ENCODE peak calls at places on chromosomes 2 and 18, in five cellular contexts. One of them, this sample, is unnamed.
A peak's percentile ranks its signal among the peaks of the same experiment; 100 is the strongest.

GRCh38 chr18:79068299-79068945 is 772 bp upstream of the ATP9B start:
- DNase-seq in PC-3: no peak
- DNase-seq in choroid plexus epithelial cell: peak; percentile 33
- DNase-seq in adrenal gland: peak; percentile 36
- DNase-seq in A549: no peak
- DNase-seq in this sample: no peak

GRCh38 chr2:122191331-122191730 is 435.9 kb downstream of the TSN start:
- DNase-seq in adrenal gland: peak; percentile 22
- DNase-seq in choroid plexus epithelial cell: peak; percentile 12
- DNase-seq in A549: peak; percentile 27
- DNase-seq in PC-3: peak; percentile 77
- DNase-seq in this sample: peak; percentile 42

GRCh38 chr18:75068682-75069435 is 140.1 kb downstream of the PTGR3 start:
- DNase-seq in adrenal gland: no peak
- DNase-seq in choroid plexus epithelial cell: no peak
- DNase-seq in PC-3: no peak
- DNase-seq in A549: no peak
- DNase-seq in this sample: no peak

GRCh38 chr2:126886906-126887280 is 11.8 kb upstream of the TEX51 start:
- DNase-seq in choroid plexus epithelial cell: no peak
- DNase-seq in adrenal gland: no peak
- DNase-seq in A549: no peak
- DNase-seq in PC-3: no peak
- DNase-seq in this sample: no peak

GRCh38 chr2:31075393-31075792 is 62.8 kb downstream of the GALNT14 start:
- DNase-seq in PC-3: no peak
- DNase-seq in choroid plexus epithelial cell: no peak
- DNase-seq in A549: no peak
- DNase-seq in adrenal gland: no peak
- DNase-seq in this sample: no peak

GRCh38 chr2:19238440-19238839 is 120.0 kb downstream of the OSR1 start:
- DNase-seq in PC-3: no peak
- DNase-seq in choroid plexus epithelial cell: peak; percentile 61
- DNase-seq in adrenal gland: no peak
- DNase-seq in A549: no peak
- DNase-seq in this sample: no peak

GRCh38 chr2:237935740-237936452 is 30.9 kb upstream of the UBE2F start:
- DNase-seq in adrenal gland: no peak
- DNase-seq in choroid plexus epithelial cell: no peak
- DNase-seq in PC-3: peak; percentile 38
- DNase-seq in A549: peak; percentile 50
- DNase-seq in this sample: no peak

GRCh38 chr2:67209107-67209506 is 188.0 kb upstream of the ETAA1 start:
- DNase-seq in adrenal gland: no peak
- DNase-seq in choroid plexus epithelial cell: peak; percentile 77
- DNase-seq in A549: no peak
- DNase-seq in PC-3: no peak
- DNase-seq in this sample: peak; percentile 61

GRCh38 chr2:216405588-216405987 is 6.7 kb upstream of the SMARCAL1 start:
- DNase-seq in PC-3: no peak
- DNase-seq in A549: no peak
- DNase-seq in adrenal gland: no peak
- DNase-seq in choroid plexus epithelial cell: no peak
- DNase-seq in this sample: no peak

GRCh38 chr2:111653913-111654312 is 230.1 kb downstream of the ANAPC1 start:
- DNase-seq in choroid plexus epithelial cell: no peak
- DNase-seq in A549: no peak
- DNase-seq in adrenal gland: no peak
- DNase-seq in PC-3: no peak
- DNase-seq in this sample: no peak

GRCh38 chr2:68709421-68709911 is 25.1 kb upstream of the ARHGAP25 start:
- DNase-seq in A549: peak; percentile 70
- DNase-seq in PC-3: peak; percentile 79
- DNase-seq in choroid plexus epithelial cell: peak; percentile 67
- DNase-seq in adrenal gland: no peak
- DNase-seq in this sample: no peak

GRCh38 chr2:695111-695510 is 17.9 kb upstream of the TMEM18 start:
- DNase-seq in choroid plexus epithelial cell: no peak
- DNase-seq in adrenal gland: peak; percentile 63
- DNase-seq in A549: no peak
- DNase-seq in PC-3: no peak
- DNase-seq in this sample: no peak

GRCh38 chr2:24087032-24087431 is 2.4 kb upstream of the TP53I3 start:
- DNase-seq in adrenal gland: no peak
- DNase-seq in choroid plexus epithelial cell: no peak
- DNase-seq in PC-3: no peak
- DNase-seq in A549: no peak
- DNase-seq in this sample: no peak

GRCh38 chr2:164430166-164430783 is 191.0 kb downstream of the GRB14 start:
- DNase-seq in A549: peak; percentile 41
- DNase-seq in adrenal gland: peak; percentile 20
- DNase-seq in PC-3: peak; percentile 64
- DNase-seq in choroid plexus epithelial cell: peak; percentile 78
- DNase-seq in this sample: no peak

GRCh38 chr2:227759411-227760113 is 13.9 kb downstream of the SCYGR8 start:
- DNase-seq in A549: no peak
- DNase-seq in choroid plexus epithelial cell: no peak
- DNase-seq in PC-3: no peak
- DNase-seq in adrenal gland: no peak
- DNase-seq in this sample: no peak

GRCh38 chr2:235135990-235136561 is 184.3 kb downstream of the SH3BP4 start:
- DNase-seq in A549: peak; percentile 90
- DNase-seq in choroid plexus epithelial cell: peak; percentile 87
- DNase-seq in PC-3: peak; percentile 86
- DNase-seq in adrenal gland: peak; percentile 92
- DNase-seq in this sample: peak; percentile 70

GRCh38 chr2:37654932-37655331 is 16.5 kb downstream of the CDC42EP3 start:
- DNase-seq in A549: no peak
- DNase-seq in PC-3: no peak
- DNase-seq in adrenal gland: no peak
- DNase-seq in choroid plexus epithelial cell: peak; percentile 74
- DNase-seq in this sample: no peak

GRCh38 chr18:80234398-80234797 is 12.9 kb downstream of the PARD6G start:
- DNase-seq in choroid plexus epithelial cell: no peak
- DNase-seq in PC-3: no peak
- DNase-seq in adrenal gland: no peak
- DNase-seq in A549: no peak
- DNase-seq in this sample: no peak

GRCh38 chr2:217757108-217757463 is 245.7 kb downstream of the TNS1 start:
- DNase-seq in adrenal gland: no peak
- DNase-seq in A549: no peak
- DNase-seq in PC-3: no peak
- DNase-seq in choroid plexus epithelial cell: no peak
- DNase-seq in this sample: peak; percentile 24

GRCh38 chr2:123720760-123721159 is 304.3 kb upstream of the CNTNAP5 start:
- DNase-seq in choroid plexus epithelial cell: no peak
- DNase-seq in adrenal gland: no peak
- DNase-seq in A549: no peak
- DNase-seq in PC-3: peak; percentile 76
- DNase-seq in this sample: no peak

GRCh38 chr18:42517896-42518295 is 562.9 kb downstream of the PIK3C3 start:
- DNase-seq in A549: no peak
- DNase-seq in adrenal gland: no peak
- DNase-seq in choroid plexus epithelial cell: no peak
- DNase-seq in PC-3: peak; percentile 1
- DNase-seq in this sample: no peak

GRCh38 chr18:69725009-69725408 is 222.7 kb downstream of the CD226 start:
- DNase-seq in A549: no peak
- DNase-seq in PC-3: no peak
- DNase-seq in choroid plexus epithelial cell: no peak
- DNase-seq in adrenal gland: no peak
- DNase-seq in this sample: no peak

GRCh38 chr18:58952871-58953270 is 88.2 kb downstream of the ZNF532 start:
- DNase-seq in adrenal gland: no peak
- DNase-seq in A549: peak; percentile 80
- DNase-seq in choroid plexus epithelial cell: no peak
- DNase-seq in PC-3: no peak
- DNase-seq in this sample: no peak

GRCh38 chr18:4636957-4637356 is 181.8 kb upstream of the DLGAP1 start:
- DNase-seq in A549: no peak
- DNase-seq in choroid plexus epithelial cell: no peak
- DNase-seq in PC-3: peak; percentile 2
- DNase-seq in adrenal gland: peak; percentile 21
- DNase-seq in this sample: no peak

GRCh38 chr18:43398601-43399000 is 121.3 kb upstream of the SYT4 start:
- DNase-seq in A549: no peak
- DNase-seq in choroid plexus epithelial cell: no peak
- DNase-seq in adrenal gland: no peak
- DNase-seq in PC-3: no peak
- DNase-seq in this sample: no peak

GRCh38 chr2:223596208-223596607 is 6.0 kb downstream of the SCG2 start:
- DNase-seq in choroid plexus epithelial cell: no peak
- DNase-seq in A549: no peak
- DNase-seq in adrenal gland: no peak
- DNase-seq in PC-3: no peak
- DNase-seq in this sample: no peak
- TF ChIP-seq CTCF in choroid plexus epithelial cell: no peak
- TF ChIP-seq CTCF in A549: no peak
- TF ChIP-seq CTCF in adrenal gland: no peak
- TF ChIP-seq CTCF in PC-3: no peak
- TF ChIP-seq CTCF in this sample: no peak

GRCh38 chr2:54986266-54986665 is 64.0 kb downstream of the RTN4 start:
- DNase-seq in PC-3: no peak
- DNase-seq in A549: no peak
- DNase-seq in choroid plexus epithelial cell: peak; percentile 49
- DNase-seq in adrenal gland: no peak
- DNase-seq in this sample: no peak
- TF ChIP-seq CTCF in PC-3: no peak
- TF ChIP-seq CTCF in A549: no peak
- TF ChIP-seq CTCF in choroid plexus epithelial cell: no peak
- TF ChIP-seq CTCF in adrenal gland: no peak
- TF ChIP-seq CTCF in this sample: no peak

GRCh38 chr2:85015653-85016360 is 44.8 kb downstream of the KCMF1 start:
- DNase-seq in PC-3: no peak
- DNase-seq in A549: no peak
- DNase-seq in choroid plexus epithelial cell: peak; percentile 29
- DNase-seq in adrenal gland: no peak
- DNase-seq in this sample: no peak

GRCh38 chr2:85018049-85018447 is 47.1 kb downstream of the KCMF1 start:
- DNase-seq in PC-3: no peak
- DNase-seq in adrenal gland: no peak
- DNase-seq in A549: no peak
- DNase-seq in choroid plexus epithelial cell: peak; percentile 7
- DNase-seq in this sample: no peak

GRCh38 chr2:85019121-85019520 is 48.2 kb downstream of the KCMF1 start:
- DNase-seq in choroid plexus epithelial cell: no peak
- DNase-seq in adrenal gland: no peak
- DNase-seq in PC-3: peak; percentile 96
- DNase-seq in A549: no peak
- DNase-seq in this sample: no peak

GRCh38 chr2:85012855-85013254 is 41.9 kb downstream of the KCMF1 start:
- DNase-seq in choroid plexus epithelial cell: no peak
- DNase-seq in A549: no peak
- DNase-seq in PC-3: no peak
- DNase-seq in adrenal gland: no peak
- DNase-seq in this sample: no peak

GRCh38 chr2:85017436-85018048 is 46.6 kb downstream of the KCMF1 start:
- DNase-seq in PC-3: peak; percentile 53
- DNase-seq in A549: no peak
- DNase-seq in adrenal gland: no peak
- DNase-seq in choroid plexus epithelial cell: peak; percentile 56
- DNase-seq in this sample: no peak
- TF ChIP-seq CTCF in PC-3: peak; percentile 52
- TF ChIP-seq CTCF in A549: peak; percentile 65
- TF ChIP-seq CTCF in adrenal gland: peak; percentile 27
- TF ChIP-seq CTCF in choroid plexus epithelial cell: peak; percentile 49
- TF ChIP-seq CTCF in this sample: peak; percentile 41

DNA sequence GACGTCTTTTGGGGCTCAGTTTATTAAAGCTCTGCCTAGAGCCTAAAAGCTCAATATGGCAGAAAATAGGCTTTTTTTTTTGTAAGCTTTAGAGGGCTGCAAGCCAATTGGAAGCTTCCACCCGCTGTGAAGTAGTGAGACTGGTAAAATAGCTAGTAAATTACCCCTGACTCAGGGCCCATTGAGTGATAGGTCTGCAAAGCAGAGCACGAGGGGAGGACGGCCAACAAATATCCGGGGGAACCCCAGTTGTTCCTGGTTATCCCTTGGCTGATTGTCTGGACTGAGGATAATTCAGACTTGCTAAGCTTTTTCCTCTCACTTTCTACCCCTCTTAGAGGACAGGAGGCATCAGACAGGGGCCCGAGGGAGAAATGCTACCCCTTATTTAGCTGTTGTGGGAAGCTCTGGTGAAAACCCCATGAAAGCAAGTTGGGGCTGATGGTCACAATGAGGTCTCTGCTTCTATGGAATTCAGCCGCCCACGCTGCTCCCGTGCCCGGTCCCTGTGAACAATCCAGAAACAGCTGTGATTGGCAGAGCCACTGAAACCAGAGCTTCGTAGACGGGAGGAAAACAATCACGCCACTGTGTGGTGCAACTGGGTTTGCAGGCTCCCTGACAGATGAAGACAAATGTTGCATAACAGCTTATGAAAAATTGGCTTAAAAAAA is 141.9 kb upstream of the LGALSL start:
- DNase-seq in PC-3: peak; percentile 88
- DNase-seq in A549: peak; percentile 53
- DNase-seq in choroid plexus epithelial cell: peak; percentile 96
- DNase-seq in adrenal gland: peak; percentile 69
- DNase-seq in this sample: no peak
- TF ChIP-seq CTCF in PC-3: peak; percentile 74
- TF ChIP-seq CTCF in A549: peak; percentile 17
- TF ChIP-seq CTCF in choroid plexus epithelial cell: peak; percentile 79
- TF ChIP-seq CTCF in adrenal gland: no peak
- TF ChIP-seq CTCF in this sample: no peak

DNA sequence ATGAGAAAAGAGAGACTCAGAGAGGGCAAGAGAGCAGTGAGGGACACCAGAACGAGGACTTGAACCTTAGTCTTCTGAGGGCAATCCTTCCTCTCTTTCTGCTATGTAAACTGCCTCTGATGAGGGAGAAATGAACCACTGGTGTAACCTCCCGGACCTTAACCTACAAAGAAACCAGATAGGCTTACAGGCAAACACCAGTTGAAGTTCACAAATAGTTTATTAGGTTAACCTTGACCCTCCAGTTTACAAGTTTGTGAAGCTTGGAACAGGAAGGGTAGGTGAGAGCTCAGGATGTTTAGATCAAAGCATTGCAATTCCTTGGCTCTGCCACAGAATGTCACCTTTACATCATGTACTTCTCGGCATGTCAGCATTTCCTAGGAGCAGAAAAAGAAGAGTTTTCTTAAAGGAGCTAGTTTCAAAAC is 486.4 kb upstream of the SPRED2 start:
- DNase-seq in adrenal gland: no peak
- DNase-seq in PC-3: peak; percentile 27
- DNase-seq in A549: no peak
- DNase-seq in choroid plexus epithelial cell: no peak
- DNase-seq in this sample: no peak
- TF ChIP-seq CTCF in adrenal gland: no peak
- TF ChIP-seq CTCF in PC-3: peak; percentile 46
- TF ChIP-seq CTCF in A549: no peak
- TF ChIP-seq CTCF in choroid plexus epithelial cell: no peak
- TF ChIP-seq CTCF in this sample: no peak

GRCh38 chr2:113370478-113371091 is 66.9 kb upstream of the ZNG1B start:
- DNase-seq in A549: peak; percentile 89
- DNase-seq in adrenal gland: peak; percentile 85
- DNase-seq in PC-3: peak; percentile 92
- DNase-seq in choroid plexus epithelial cell: peak; percentile 87
- DNase-seq in this sample: peak; percentile 75
- TF ChIP-seq CTCF in A549: peak; percentile 91
- TF ChIP-seq CTCF in adrenal gland: peak; percentile 48
- TF ChIP-seq CTCF in PC-3: peak; percentile 75
- TF ChIP-seq CTCF in choroid plexus epithelial cell: peak; percentile 76
- TF ChIP-seq CTCF in this sample: peak; percentile 76